ENCODE peak calls at places on chromosomes 4 and X, in seven cellular contexts. B is esophagus muscularis mucosa, A is HepG2, T is tibial nerve, N is stomach, C is suprapubic skin, K is A549. Q is an unnamed sample.
A peak's percentile ranks its signal among the peaks of the same experiment; 100 is the strongest.

GRCh38 chr4:80878218-80878617 is 152.3 kb upstream of the BMP3 start:
- DNase-seq in B (no peak), A (no peak), T (no peak), N (no peak), C (no peak), K (no peak), Q (no peak)

GRCh38 chr4:136917312-136918110 is 614.8 kb downstream of the PCDH18 start:
- DNase-seq in B (no peak), A (no peak), T (no peak), N (no peak), C (no peak), K (no peak), Q (no peak)

GRCh38 chrX:18894156-18894555 is 89.8 kb downstream of the PHKA2 start:
- DNase-seq in B (no peak), A (no peak), T (no peak), N (no peak), C (no peak), K (no peak), Q (no peak)

GRCh38 chr4:112908511-112908910 is 140.9 kb upstream of the ANK2 start:
- DNase-seq in B (no peak), A (no peak), T (no peak), N (no peak), C (no peak), K (no peak), Q (no peak)

GRCh38 chr4:44670466-44671199 is 7.6 kb upstream of the GUF1 start:
- DNase-seq in B (no peak), A (no peak), T (no peak), N (no peak), C (no peak), K (no peak), Q (no peak)

GRCh38 chr4:153112071-153112460 is 92.2 kb upstream of the TRIM2 start:
- DNase-seq in B (no peak), A (no peak), T (no peak), N (no peak), C (no peak), K (no peak), Q (no peak)

GRCh38 chrX:1455948-1456280 is 3.2 kb upstream of the ASMTL start:
- DNase-seq in B (no peak), A (no peak), T (no peak), N (peak; percentile 8), C (no peak), K (no peak), Q (no peak)

GRCh38 chr4:142312391-142312790 is 533.7 kb downstream of the INPP4B start:
- DNase-seq in B (no peak), A (no peak), T (no peak), N (no peak), C (no peak), K (no peak), Q (no peak)

GRCh38 chr4:119872344-119873031 is 194.2 kb downstream of the MAD2L1 start:
- DNase-seq in B (no peak), A (no peak), T (no peak), N (no peak), C (no peak), K (no peak), Q (no peak)

GRCh38 chrX:100895365-100896075 is 21.4 kb upstream of the NOX1 start:
- DNase-seq in B (no peak), A (peak; percentile 55), T (peak; percentile 4), N (peak; percentile 33), C (no peak), K (peak; percentile 56), Q (no peak)

GRCh38 chrX:34631826-34632225 is 25.3 kb downstream of the TMEM47 start:
- DNase-seq in B (no peak), A (no peak), T (no peak), N (no peak), C (no peak), K (no peak), Q (no peak)

GRCh38 chr4:85879518-85879917 is 404.6 kb downstream of the ARHGAP24 start:
- DNase-seq in B (no peak), A (no peak), T (no peak), N (no peak), C (no peak), K (no peak), Q (no peak)

GRCh38 chr4:113727802-113728201 is 33.7 kb downstream of the CAMK2D start:
- DNase-seq in B (no peak), A (no peak), T (no peak), N (no peak), C (no peak), K (no peak), Q (no peak)

GRCh38 chr4:80183196-80184052 is 13.9 kb upstream of the PRDM8 start:
- DNase-seq in B (peak; percentile 93), A (no peak), T (no peak), N (no peak), C (no peak), K (no peak), Q (no peak)

GRCh38 chr4:157832596-157832995 is 340.2 kb downstream of the GASK1B start:
- DNase-seq in B (no peak), A (peak; percentile 25), T (no peak), N (no peak), C (no peak), K (no peak), Q (no peak)

GRCh38 chr4:95742872-95743271 is 97.0 kb upstream of the PDHA2 start:
- DNase-seq in B (no peak), A (no peak), T (no peak), N (no peak), C (no peak), K (no peak), Q (no peak)

GRCh38 chrX:17369294-17369693 is 5.7 kb upstream of the NHS start:
- DNase-seq in B (no peak), A (no peak), T (no peak), N (no peak), C (no peak), K (no peak), Q (no peak)

GRCh38 chr4:7166286-7166685 is 26.1 kb upstream of the SORCS2 start:
- DNase-seq in B (no peak), A (no peak), T (no peak), N (no peak), C (peak; percentile 45), K (no peak), Q (no peak)

GRCh38 chr4:114286275-114286674 is 306.8 kb upstream of the ARSJ start:
- DNase-seq in B (no peak), A (no peak), T (no peak), N (no peak), C (no peak), K (no peak), Q (no peak)

GRCh38 chr4:98908703-98909262 is 20.1 kb downstream of the EIF4E start:
- DNase-seq in B (no peak), A (no peak), T (no peak), N (no peak), C (no peak), K (no peak), Q (no peak)

GRCh38 chr4:76974150-76974549 is 24.6 kb downstream of the SEPTIN11 start:
- DNase-seq in B (no peak), A (no peak), T (no peak), N (no peak), C (no peak), K (no peak), Q (no peak)

GRCh38 chr4:110823251-110823650 is 200.4 kb upstream of the PITX2 start:
- DNase-seq in B (no peak), A (no peak), T (no peak), N (no peak), C (no peak), K (no peak), Q (no peak)

GRCh38 chr4:168566736-168567135 is 69.9 kb downstream of the PALLD start:
- DNase-seq in B (no peak), A (no peak), T (no peak), N (no peak), C (no peak), K (no peak), Q (no peak)

GRCh38 chr4:79049840-79050520 is 110.7 kb upstream of the PAQR3 start:
- DNase-seq in B (no peak), A (no peak), T (no peak), N (no peak), C (no peak), K (no peak), Q (no peak)

GRCh38 chr4:79048878-79049277 is 109.6 kb upstream of the PAQR3 start:
- DNase-seq in B (no peak), A (no peak), T (no peak), N (no peak), C (no peak), K (no peak), Q (no peak)

GRCh38 chr4:79044260-79044659 is 105.0 kb upstream of the PAQR3 start:
- DNase-seq in B (no peak), A (no peak), T (no peak), N (no peak), C (no peak), K (no peak), Q (no peak)

GRCh38 chr4:79042079-79042674 is 102.9 kb upstream of the PAQR3 start:
- DNase-seq in B (no peak), A (peak; percentile 3), T (peak; percentile 28), N (no peak), C (no peak), K (peak; percentile 12), Q (no peak)

GRCh38 chr4:79046191-79046590 is 107.0 kb upstream of the PAQR3 start:
- DNase-seq in B (no peak), A (no peak), T (no peak), N (no peak), C (no peak), K (no peak), Q (no peak)
- TF ChIP-seq EP300 in B (no peak), A (no peak), T (no peak), N (no peak), C (no peak), K (no peak), Q (no peak)

DNA sequence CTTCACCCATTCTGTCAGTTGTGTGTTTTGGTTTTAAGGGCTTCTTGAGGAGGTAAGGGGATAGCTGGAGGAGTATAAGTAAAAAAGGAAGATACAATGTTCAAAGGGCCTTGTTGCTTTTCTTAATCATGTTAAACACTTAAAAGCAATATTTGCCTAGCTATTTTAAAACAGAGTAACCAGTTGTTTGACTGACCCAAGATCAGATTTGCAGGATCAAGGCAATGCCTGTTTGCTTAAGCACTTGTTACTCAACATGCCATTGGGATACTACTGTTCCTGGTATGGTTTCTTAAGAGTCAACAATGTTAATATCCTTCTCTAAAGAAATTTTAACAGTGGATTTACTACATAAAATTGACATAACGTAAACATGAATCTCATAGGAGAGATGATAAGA is 2.6 kb downstream of the DCLK2 start:
- DNase-seq in B (no peak), A (peak; percentile 20), T (no peak), N (no peak), C (no peak), K (peak; percentile 38), Q (no peak)
- H3K4me3 ChIP-seq in B (peak overlapping the region; percentile 74), A (no peak overlapping the region), T (no peak overlapping the region), N (peak overlapping the region; percentile 84), C (no peak overlapping the region), K (peak overlapping the region; percentile 94), Q (no peak overlapping the region)

DNA sequence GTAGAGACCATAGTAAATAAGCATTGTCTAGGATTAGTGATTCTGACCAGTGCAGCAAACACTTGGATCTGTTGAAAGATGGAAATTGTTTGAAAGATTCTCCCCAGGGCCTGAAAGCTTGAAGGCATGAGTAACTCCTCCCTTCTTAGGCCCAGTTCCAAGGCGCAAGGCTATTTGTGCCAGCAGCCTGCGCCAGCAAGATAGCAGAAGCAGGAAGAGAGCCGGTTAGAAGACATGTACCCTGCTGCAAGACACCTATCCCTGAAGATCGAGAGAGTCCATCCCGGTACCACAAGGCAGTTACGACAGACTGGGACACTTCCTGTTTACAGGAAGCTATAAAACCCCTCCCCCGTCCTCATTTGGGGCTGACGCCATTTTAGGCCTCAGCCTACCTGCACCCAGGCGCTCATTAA is 72.4 kb upstream of the JADE1 start:
- DNase-seq in B (no peak), A (no peak), T (no peak), N (peak; percentile 80), C (no peak), K (no peak), Q (no peak)
- TF ChIP-seq EP300 in B (no peak), A (no peak), T (no peak), N (no peak), C (no peak), K (no peak), Q (no peak)

GRCh38 chrX:128458888-128459287 is 406.7 kb upstream of the ACTRT1 start:
- DNase-seq in B (no peak), A (no peak), T (no peak), N (no peak), C (no peak), K (peak; percentile 15), Q (no peak)
- H3K4me3 ChIP-seq in B (no peak overlapping the region), A (no peak overlapping the region), T (no peak overlapping the region), N (no peak overlapping the region), C (no peak overlapping the region), K (no peak overlapping the region), Q (no peak overlapping the region)

Q was measured in GM12878.